ENCODE peak calls at places on chromosomes 16 and 17, in nine cellular contexts. P is lower lobe of right lung; U is RWPE1; G is CD4-positive, alpha-beta memory T cell; K is endodermal cell; S is IMR-90; T is esophagus squamous epithelium; Q is uterus; A is substantia nigra. F is an unnamed sample.

GRCh38 chr16:81553814-81554675 is 109.4 kb downstream of the CMIP start:
- DNase-seq in U (no peak), K (no peak), P (peak), G (no peak), T (no peak), Q (no peak), S (no peak), A (no peak), F (no peak)

GRCh38 chr17:50679008-50679544 is 28.6 kb downstream of the ANKRD40 start:
- DNase-seq in G (no peak), T (no peak), Q (no peak), S (no peak), P (no peak), A (no peak), U (no peak), K (no peak), F (no peak)

GRCh38 chr16:70685061-70685937 is 554 bp downstream of the MTSS2 start:
- DNase-seq in K (peak), P (no peak), Q (no peak), A (no peak), G (no peak), T (no peak), U (no peak), S (no peak), F (no peak)

GRCh38 chr17:329794-330420 is 22.7 kb downstream of the RPH3AL start:
- DNase-seq in T (no peak), G (no peak), K (no peak), A (no peak), S (no peak), U (no peak), P (no peak), Q (no peak), F (no peak)

GRCh38 chr16:74936902-74937560 is 47.9 kb downstream of the WDR59 start:
- DNase-seq in P (no peak), A (no peak), S (peak), K (no peak), T (no peak), G (no peak), U (no peak), Q (no peak), F (no peak)

GRCh38 chr16:87145181-87146176 is 171.7 kb downstream of the C16orf95 start:
- DNase-seq in P (no peak), K (no peak), T (no peak), U (peak), G (no peak), A (no peak), Q (no peak), S (peak), F (no peak)

GRCh38 chr16:17836868-17837602 is 366.3 kb upstream of the XYLT1 start:
- DNase-seq in S (peak), T (no peak), P (no peak), Q (no peak), K (peak), G (no peak), U (peak), A (no peak), F (peak)

GRCh38 chr17:72365857-72366415 is 245.1 kb downstream of the SOX9 start:
- DNase-seq in G (no peak), A (no peak), T (no peak), Q (no peak), U (no peak), S (peak), K (no peak), P (no peak), F (peak)

GRCh38 chr16:20865420-20866126 is 34.6 kb downstream of the DCUN1D3 start:
- DNase-seq in A (no peak), Q (no peak), P (no peak), S (peak), K (no peak), U (peak), T (no peak), G (no peak), F (peak)

GRCh38 chr16:2773188-2773968 is 3.7 kb downstream of the ELOB start:
- DNase-seq in Q (no peak), S (peak), G (no peak), K (no peak), U (no peak), T (no peak), A (no peak), P (peak), F (no peak)

GRCh38 chr16:53090271-53090590 is 35.4 kb downstream of the CHD9 start:
- DNase-seq in U (no peak), S (no peak), A (no peak), K (no peak), T (no peak), G (no peak), P (no peak), Q (no peak), F (no peak)

GRCh38 chr17:4974064-4974670 is 6.5 kb upstream of the SPAG7 start:
- DNase-seq in U (no peak), Q (no peak), S (no peak), A (no peak), P (no peak), K (peak), G (no peak), T (no peak), F (no peak)

GRCh38 chr16:27239906-27240655 is 28.5 kb downstream of the NSMCE1 start:
- DNase-seq in G (no peak), Q (peak), P (peak), S (peak), T (no peak), K (no peak), U (no peak), A (no peak), F (no peak)

GRCh38 chr16:27322858-27323780 is 9.3 kb downstream of the IL4R start:
- DNase-seq in A (no peak), S (no peak), G (no peak), U (peak), T (no peak), K (peak), P (peak), Q (peak), F (no peak)

GRCh38 chr17:15278381-15278780 is 13.3 kb upstream of the PMP22 start:
- DNase-seq in U (no peak), A (no peak), Q (no peak), K (peak), G (no peak), S (no peak), T (no peak), P (no peak), F (no peak)

GRCh38 chr16:53100889-53101288 is 46.1 kb downstream of the CHD9 start:
- DNase-seq in G (no peak), U (no peak), A (no peak), S (no peak), Q (no peak), K (no peak), T (no peak), P (no peak), F (no peak)

GRCh38 chr17:40561871-40562611 is 3.2 kb downstream of the CCR7 start:
- DNase-seq in Q (no peak), S (no peak), T (no peak), U (no peak), P (no peak), K (peak), G (peak), A (no peak), F (no peak)

GRCh38 chr16:546909-547770 is 13.1 kb upstream of the PRR35 start:
- DNase-seq in K (peak), T (no peak), S (peak), U (no peak), G (peak), Q (peak), A (peak), P (peak), F (no peak)

GRCh38 chr16:424033-424622 is 1.3 kb upstream of the RAB11FIP3 start:
- DNase-seq in Q (peak), A (peak), P (no peak), K (no peak), S (peak), T (no peak), G (no peak), U (peak), F (peak)

GRCh38 chr17:76272541-76273434 is 7.6 kb downstream of the UBALD2 start:
- DNase-seq in G (no peak), K (no peak), P (peak), Q (no peak), A (no peak), U (no peak), T (no peak), S (no peak), F (no peak)

GRCh38 chr16:4780235-4780634 is 7.9 kb downstream of the SEPTIN12 start:
- DNase-seq in A (no peak), U (peak), Q (no peak), P (no peak), K (no peak), T (no peak), G (no peak), S (peak), F (no peak)

GRCh38 chr17:49022391-49022941 is 25.3 kb downstream of the IGF2BP1 start:
- DNase-seq in U (peak), T (no peak), P (no peak), A (no peak), G (no peak), Q (no peak), S (peak), K (peak), F (peak)

GRCh38 chr16:31880322-31880979 is 6.8 kb downstream of the ZNF267 start:
- DNase-seq in K (no peak), P (no peak), T (no peak), U (peak), S (peak), G (no peak), A (no peak), Q (no peak), F (no peak)

GRCh38 chr17:82933911-82934310 is 94.1 kb upstream of the ZNF750 start:
- DNase-seq in P (peak), G (no peak), U (no peak), A (no peak), K (no peak), Q (peak), T (no peak), S (no peak), F (no peak)

GRCh38 chr17:81966343-81967243 is 5.6 kb upstream of the NOTUM start:
- DNase-seq in Q (no peak), G (no peak), T (no peak), U (no peak), K (peak), A (peak), S (peak), P (peak), F (peak)

GRCh38 chr17:948284-948852 is 31.2 kb downstream of the NXN start:
- DNase-seq in S (no peak), Q (no peak), U (no peak), T (no peak), A (no peak), K (peak), G (no peak), P (no peak), F (peak)

GRCh38 chr16:88772871-88773811 is 11.9 kb downstream of the PIEZO1 start:
- DNase-seq in Q (no peak), S (peak), P (peak), K (no peak), G (no peak), U (no peak), T (no peak), A (peak), F (peak)

GRCh38 chr16:81645303-81645702 is 133.8 kb upstream of the PLCG2 start:
- DNase-seq in Q (peak), G (no peak), K (peak), A (peak), S (peak), U (peak), T (no peak), P (peak), F (peak)

GRCh38 chr17:61167050-61167449 is 232.6 kb upstream of the TBX2 start:
- DNase-seq in T (no peak), K (no peak), G (no peak), A (no peak), Q (no peak), P (no peak), S (no peak), U (no peak), F (no peak)

GRCh38 chr17:8739104-8739503 is 5.5 kb downstream of the CCDC42 start:
- DNase-seq in K (peak), S (no peak), A (no peak), G (no peak), T (no peak), P (no peak), Q (no peak), U (no peak), F (no peak)

GRCh38 chr16:83803811-83804210 is 4.0 kb upstream of the HSBP1 start:
- DNase-seq in K (no peak), G (no peak), U (no peak), T (no peak), A (no peak), P (no peak), Q (no peak), S (no peak), F (no peak)

GRCh38 chr17:55171634-55172328 is 93.0 kb upstream of the HLF start:
- DNase-seq in Q (no peak), G (no peak), K (no peak), U (no peak), P (no peak), T (no peak), S (no peak), A (no peak), F (no peak)

GRCh38 chr16:85444879-85445778 is 168.0 kb upstream of the GSE1 start:
- DNase-seq in A (no peak), S (no peak), K (peak), G (no peak), U (no peak), Q (no peak), P (no peak), T (no peak), F (no peak)

GRCh38 chr17:67151717-67152116 is 93.3 kb downstream of the HELZ start:
- DNase-seq in U (peak), A (no peak), Q (no peak), T (no peak), G (no peak), S (peak), K (no peak), P (no peak), F (no peak)

DNA sequence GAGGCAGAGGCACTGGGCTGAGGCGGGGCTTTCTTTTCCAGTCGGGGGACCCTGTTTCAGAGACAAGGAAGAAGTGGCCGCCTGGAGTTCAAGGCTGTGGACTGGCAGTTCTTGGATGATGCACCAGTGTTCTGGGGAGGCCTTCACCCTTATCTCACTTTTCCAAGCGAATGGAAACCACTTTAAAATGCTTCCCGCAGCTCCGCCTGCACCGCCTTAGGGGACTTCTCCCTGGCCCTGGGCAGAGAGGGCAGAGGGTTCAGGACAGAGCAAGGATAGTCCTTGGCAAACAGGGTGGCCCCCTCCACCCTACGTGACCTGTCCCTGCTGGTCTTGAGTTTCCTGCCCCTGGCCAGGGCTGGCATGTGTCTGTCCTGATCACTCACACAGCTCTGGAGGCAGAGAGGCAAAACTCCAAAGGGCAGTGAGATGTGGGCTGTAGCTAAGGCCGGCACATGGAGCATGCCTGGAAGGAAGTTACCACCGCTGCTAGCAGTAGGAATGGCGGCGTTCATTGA is 20.6 kb downstream of the RTN4RL1 start:
- DNase-seq in T (no peak), U (no peak), K (peak), S (no peak), Q (no peak), A (no peak), P (no peak), G (no peak), F (no peak)
- H3K27ac ChIP-seq in T (no peak), U (peak), K (peak), S (no peak), Q (no peak), A (no peak), P (no peak), G (no peak), F (no peak)

GRCh38 chr17:42895185-42895555 is 5.4 kb upstream of the G6PC1 start:
- DNase-seq in S (peak), G (no peak), T (no peak), Q (peak), A (no peak), P (peak), K (no peak), U (peak), F (no peak)

GRCh38 chr17:42894283-42895184 is 6.1 kb upstream of the G6PC1 start:
- DNase-seq in S (no peak), G (no peak), A (no peak), P (no peak), Q (no peak), T (no peak), U (no peak), K (peak), F (no peak)

GRCh38 chr17:42886283-42887176 is 14.1 kb upstream of the G6PC1 start:
- DNase-seq in K (no peak), P (no peak), T (no peak), Q (no peak), U (no peak), S (no peak), G (no peak), A (no peak), F (no peak)

GRCh38 chr17:42889809-42890208 is 10.8 kb upstream of the G6PC1 start:
- DNase-seq in Q (no peak), S (no peak), T (no peak), P (no peak), U (no peak), G (no peak), K (peak), A (no peak), F (no peak)

DNA sequence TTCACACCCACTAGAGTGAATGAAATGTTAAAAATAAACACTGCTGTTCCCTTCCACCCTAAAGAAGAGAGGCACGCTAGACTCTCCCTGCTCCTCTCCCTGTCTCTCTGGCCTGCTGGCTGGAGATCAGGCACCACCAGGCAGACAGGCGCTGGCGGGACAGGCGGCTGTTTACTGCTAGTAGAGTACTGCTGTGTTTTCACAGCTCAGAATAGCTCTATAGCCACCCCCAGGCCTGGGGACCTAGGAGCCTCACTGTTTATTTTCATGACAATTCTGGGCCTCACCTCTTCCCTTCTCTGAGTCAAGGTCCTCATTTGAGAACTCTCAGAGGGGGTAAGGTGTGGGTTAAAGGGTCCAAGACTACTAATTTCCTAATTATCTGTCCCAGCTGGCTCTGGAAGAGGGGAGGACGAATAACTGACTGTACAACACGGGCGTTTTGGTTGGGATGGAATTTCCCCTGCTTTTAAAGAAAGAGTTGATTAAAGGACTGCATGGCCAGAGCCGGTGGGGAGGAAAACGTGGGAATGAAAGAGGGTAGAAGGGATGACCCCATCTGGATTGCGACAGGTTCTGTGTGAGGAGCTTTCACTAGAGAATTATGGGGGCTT is 9.0 kb upstream of the G6PC1 start:
- DNase-seq in S (peak), T (no peak), P (no peak), A (no peak), G (no peak), Q (peak), K (peak), U (no peak), F (peak)
- H3K27ac ChIP-seq in S (no peak), T (peak), P (peak), A (no peak), G (no peak), Q (peak), K (no peak), U (no peak), F (no peak)

GRCh38 chr17:17071531-17072360 is 29.5 kb downstream of the MPRIP start:
- DNase-seq in G (no peak), U (no peak), S (no peak), A (no peak), K (no peak), P (no peak), Q (no peak), T (no peak), F (no peak)

GRCh38 chr17:17072546-17072945 is 30.3 kb downstream of the MPRIP start:
- DNase-seq in K (no peak), P (no peak), T (no peak), A (no peak), S (no peak), Q (no peak), G (no peak), U (no peak), F (no peak)

GRCh38 chr17:17075037-17075755 is 32.9 kb downstream of the MPRIP start:
- DNase-seq in P (peak), Q (peak), K (no peak), G (no peak), U (peak), A (no peak), T (no peak), S (peak), F (peak)

GRCh38 chr17:17073006-17073626 is 30.9 kb downstream of the MPRIP start:
- DNase-seq in P (no peak), K (no peak), U (no peak), A (no peak), T (no peak), G (no peak), S (no peak), Q (no peak), F (no peak)

DNA sequence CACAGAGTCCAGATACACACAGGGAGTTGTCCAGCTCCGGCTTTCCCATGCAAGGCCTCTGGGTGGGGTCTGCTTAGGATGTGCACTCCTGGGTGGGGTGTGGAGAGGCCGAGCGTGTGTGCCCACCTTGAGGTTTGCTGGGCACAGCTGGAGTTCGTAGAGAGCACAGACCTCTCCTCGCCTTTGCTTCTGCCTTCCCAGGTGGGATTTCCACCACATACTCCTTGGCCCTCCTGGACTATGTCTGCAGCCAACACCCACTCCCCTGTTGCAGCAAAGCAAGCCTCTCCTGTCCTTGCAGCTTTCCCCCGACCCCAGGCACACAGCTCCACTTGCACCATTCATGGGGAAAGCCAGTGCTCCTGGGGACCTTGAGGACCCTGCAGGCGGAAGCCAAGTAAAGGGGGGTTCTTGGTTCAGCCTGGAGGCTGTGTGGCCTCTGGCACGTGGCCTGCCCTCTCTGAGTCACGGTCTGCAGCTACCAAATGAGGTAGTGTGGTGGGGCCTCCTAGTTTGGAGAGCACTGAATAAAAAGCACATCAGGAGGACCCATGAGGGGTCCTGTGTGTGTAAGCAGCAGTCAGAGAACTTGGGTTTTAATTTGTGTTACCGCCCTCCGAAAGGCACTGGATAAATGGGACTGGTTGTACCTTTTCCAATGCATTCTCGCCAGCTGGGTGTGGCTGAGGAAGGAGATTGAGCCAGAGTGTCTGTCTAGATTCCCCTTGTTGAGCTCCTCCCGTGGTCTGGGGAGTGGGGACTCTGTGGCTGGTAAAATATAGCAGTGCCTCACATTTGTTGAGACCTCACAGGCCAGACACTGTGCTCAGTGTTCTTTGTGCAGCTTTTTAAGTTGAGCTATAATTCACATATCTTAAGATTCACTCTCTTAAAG is 31.6 kb downstream of the MPRIP start:
- DNase-seq in T (no peak), P (peak), A (no peak), G (no peak), S (peak), K (no peak), Q (no peak), U (no peak), F (no peak)
- H3K27ac ChIP-seq in T (no peak), P (no peak), A (no peak), G (no peak), S (no peak), K (no peak), Q (peak), U (peak), F (no peak)

DNA sequence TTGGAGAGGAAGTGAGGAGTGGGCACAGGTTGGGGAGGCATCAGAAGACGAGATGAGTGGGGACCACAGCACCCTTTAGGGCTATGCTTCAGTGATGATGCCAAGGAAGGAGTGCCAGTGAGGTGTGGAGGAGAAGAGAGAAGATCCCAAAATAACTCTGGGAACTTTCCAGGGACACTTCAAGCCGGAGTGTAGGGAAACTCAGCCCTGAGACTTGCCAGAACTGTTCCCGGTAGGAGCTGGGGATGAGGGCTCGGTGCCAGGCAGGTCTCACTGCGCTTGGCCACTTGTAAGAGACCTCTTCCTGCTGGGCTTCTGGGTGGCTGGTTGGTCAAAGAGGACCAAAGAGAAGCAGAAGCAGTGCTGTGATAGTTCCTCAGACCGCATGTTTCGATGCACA is 63.6 kb downstream of the SHISA6 start:
- DNase-seq in A (no peak), G (no peak), P (no peak), T (no peak), U (no peak), Q (peak), S (no peak), K (no peak), F (no peak)
- H3K27ac ChIP-seq in A (no peak), G (no peak), P (no peak), T (no peak), U (no peak), Q (no peak), S (no peak), K (no peak), F (no peak)

F was measured in SJCRH30.